ENCODE peak calls at places on chromosomes 3 and 15, in four cellular contexts. One of them, this sample, is unnamed.

GRCh38 chr3:162765524-162765923 is 1268.9 kb downstream of the OTOL1 start:
- DNase-seq in MM.1S: no peak
- DNase-seq in pancreas: no peak
- DNase-seq in cardiac muscle cell: no peak
- DNase-seq in this sample: no peak

GRCh38 chr15:27095809-27096580 is 125.0 kb downstream of the GABRG3 start:
- DNase-seq in MM.1S: no peak
- DNase-seq in pancreas: no peak
- DNase-seq in cardiac muscle cell: peak
- DNase-seq in this sample: no peak

GRCh38 chr3:184377882-184378445 is at the start of gene THPO:
- DNase-seq in MM.1S: no peak
- DNase-seq in pancreas: peak
- DNase-seq in cardiac muscle cell: no peak
- DNase-seq in this sample: no peak

GRCh38 chr3:30142946-30143345 is 463.5 kb upstream of the TGFBR2 start:
- DNase-seq in MM.1S: no peak
- DNase-seq in pancreas: no peak
- DNase-seq in cardiac muscle cell: peak
- DNase-seq in this sample: no peak

GRCh38 chr3:153426803-153427202 is 264.8 kb downstream of the RAP2B start:
- DNase-seq in MM.1S: no peak
- DNase-seq in pancreas: no peak
- DNase-seq in cardiac muscle cell: no peak
- DNase-seq in this sample: no peak

GRCh38 chr3:195551381-195551978 is 8.4 kb upstream of the PPP1R2 start:
- DNase-seq in MM.1S: no peak
- DNase-seq in pancreas: no peak
- DNase-seq in cardiac muscle cell: peak
- DNase-seq in this sample: no peak

GRCh38 chr3:72492240-72492639 is 356.0 kb downstream of the SHQ1 start:
- DNase-seq in MM.1S: no peak
- DNase-seq in pancreas: no peak
- DNase-seq in cardiac muscle cell: peak
- DNase-seq in this sample: no peak

GRCh38 chr3:56197259-56197965 is 270.9 kb downstream of the ERC2 start:
- DNase-seq in MM.1S: no peak
- DNase-seq in pancreas: no peak
- DNase-seq in cardiac muscle cell: peak
- DNase-seq in this sample: no peak

GRCh38 chr15:93703092-93703785 is 528.1 kb upstream of the MCTP2 start:
- DNase-seq in MM.1S: no peak
- DNase-seq in pancreas: no peak
- DNase-seq in cardiac muscle cell: no peak
- DNase-seq in this sample: no peak

GRCh38 chr15:78947506-78947905 is 2.7 kb upstream of the CTSH start:
- DNase-seq in MM.1S: no peak
- DNase-seq in pancreas: no peak
- DNase-seq in cardiac muscle cell: no peak
- DNase-seq in this sample: no peak

GRCh38 chr15:78949461-78949860 is 4.6 kb upstream of the CTSH start:
- DNase-seq in MM.1S: no peak
- DNase-seq in pancreas: no peak
- DNase-seq in cardiac muscle cell: no peak
- DNase-seq in this sample: no peak

GRCh38 chr15:78951841-78952238 is 7.0 kb upstream of the CTSH start:
- DNase-seq in MM.1S: no peak
- DNase-seq in pancreas: peak
- DNase-seq in cardiac muscle cell: peak
- DNase-seq in this sample: no peak

GRCh38 chr15:78950343-78950742 is 5.5 kb upstream of the CTSH start:
- DNase-seq in MM.1S: no peak
- DNase-seq in pancreas: no peak
- DNase-seq in cardiac muscle cell: no peak
- DNase-seq in this sample: no peak

DNA sequence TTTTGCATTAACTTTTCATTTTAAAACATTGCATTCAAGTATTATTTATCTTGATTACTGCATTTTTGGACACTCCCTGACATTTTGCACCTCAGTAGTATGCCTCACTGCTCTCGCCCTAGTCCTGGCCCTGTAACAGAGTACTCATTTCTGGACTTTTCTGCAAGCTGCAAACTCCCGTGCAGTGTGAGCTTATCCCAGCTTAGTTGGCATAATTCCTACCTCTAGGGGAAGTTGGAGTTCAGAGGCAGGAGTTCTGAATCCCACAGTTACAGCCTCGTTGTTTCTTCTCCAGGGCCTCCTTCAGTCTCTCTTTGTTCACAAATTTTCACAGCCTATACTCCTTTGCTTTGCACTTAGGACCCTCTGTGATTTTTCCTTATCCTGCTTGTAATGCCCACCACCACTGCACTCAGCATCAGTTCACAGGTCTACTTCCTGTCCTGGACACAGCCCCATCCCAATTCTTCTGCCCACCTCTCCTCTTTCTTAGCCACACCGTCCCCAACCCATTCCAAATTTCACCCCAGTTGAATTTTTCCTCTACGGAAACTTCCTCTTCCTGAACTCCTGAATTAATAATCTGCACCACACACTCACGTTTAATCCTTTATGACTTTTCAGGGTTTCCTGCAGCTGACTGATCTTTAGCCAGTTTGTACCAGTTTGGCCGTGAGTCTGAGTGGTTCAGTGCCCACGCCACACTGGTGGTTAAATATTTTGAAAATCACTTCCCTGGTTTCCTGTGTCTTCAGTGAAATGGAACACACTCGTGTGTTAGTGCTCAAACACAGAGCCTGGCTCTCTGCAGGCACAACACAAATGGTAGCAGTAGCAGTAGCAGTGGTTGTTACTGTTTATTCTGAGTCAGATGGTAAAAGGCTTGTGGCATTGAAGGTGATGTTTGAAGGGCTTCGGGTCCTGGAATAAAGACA is 6.3 kb upstream of the CTSH start:
- DNase-seq in MM.1S: no peak
- DNase-seq in pancreas: no peak
- DNase-seq in cardiac muscle cell: peak
- DNase-seq in this sample: no peak
- TF ChIP-seq CTCF in MM.1S: no peak
- TF ChIP-seq CTCF in pancreas: no peak
- TF ChIP-seq CTCF in cardiac muscle cell: peak
- TF ChIP-seq CTCF in this sample: no peak

GRCh38 chr3:10280571-10280970 is 12.2 kb downstream of the GHRL start:
- DNase-seq in MM.1S: no peak
- DNase-seq in pancreas: no peak
- DNase-seq in cardiac muscle cell: no peak
- DNase-seq in this sample: no peak

GRCh38 chr3:10281951-10282350 is 10.8 kb downstream of the GHRL start:
- DNase-seq in MM.1S: no peak
- DNase-seq in pancreas: no peak
- DNase-seq in cardiac muscle cell: peak
- DNase-seq in this sample: no peak

GRCh38 chr3:10279384-10280176 is 13.2 kb downstream of the GHRL start:
- DNase-seq in MM.1S: no peak
- DNase-seq in pancreas: no peak
- DNase-seq in cardiac muscle cell: no peak
- DNase-seq in this sample: no peak

GRCh38 chr3:10278501-10278900 is 14.2 kb downstream of the GHRL start:
- DNase-seq in MM.1S: no peak
- DNase-seq in pancreas: no peak
- DNase-seq in cardiac muscle cell: no peak
- DNase-seq in this sample: no peak

DNA sequence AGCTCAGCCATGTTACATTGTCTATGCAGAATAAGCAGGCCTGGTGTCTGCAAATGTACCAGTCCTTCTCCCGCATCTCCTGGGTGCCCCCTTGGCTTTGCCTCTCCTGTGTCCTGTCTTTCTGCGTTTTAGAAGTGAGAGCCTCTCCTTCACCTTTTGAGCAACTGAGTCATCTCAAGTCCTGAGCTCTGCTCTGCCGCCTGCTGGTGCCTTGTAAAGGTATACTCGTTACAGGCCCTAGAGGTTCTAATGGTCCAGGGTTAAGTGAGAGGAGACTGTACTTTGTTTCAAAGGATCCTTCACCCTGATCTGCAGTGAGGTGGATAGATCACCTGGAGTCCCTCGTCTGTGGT is 12.6 kb downstream of the GHRL start:
- DNase-seq in MM.1S: no peak
- DNase-seq in pancreas: no peak
- DNase-seq in cardiac muscle cell: no peak
- DNase-seq in this sample: no peak
- TF ChIP-seq CTCF in MM.1S: no peak
- TF ChIP-seq CTCF in pancreas: no peak
- TF ChIP-seq CTCF in cardiac muscle cell: peak
- TF ChIP-seq CTCF in this sample: no peak

DNA sequence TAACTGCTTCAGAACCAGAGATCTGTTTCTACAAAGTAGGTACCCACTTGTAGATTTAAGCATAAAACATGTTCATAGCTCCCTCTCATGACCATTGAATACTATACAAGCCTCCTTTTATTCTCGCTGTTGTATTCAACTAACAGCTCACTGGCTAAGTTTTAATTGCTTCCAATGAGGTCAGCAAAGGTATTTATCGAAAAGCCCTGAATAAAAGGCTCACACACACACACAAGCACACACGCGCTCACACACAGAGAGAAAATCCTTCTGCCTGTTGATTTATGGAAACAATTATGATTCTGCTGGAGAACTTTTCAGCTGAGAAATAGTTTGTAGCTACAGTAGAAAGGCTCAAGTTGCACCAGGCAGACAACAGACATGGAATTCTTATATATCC is at the start of gene FGF7:
- DNase-seq in MM.1S: no peak
- DNase-seq in pancreas: no peak
- DNase-seq in cardiac muscle cell: peak
- DNase-seq in this sample: no peak
- TF ChIP-seq CTCF in MM.1S: no peak
- TF ChIP-seq CTCF in pancreas: no peak
- TF ChIP-seq CTCF in cardiac muscle cell: peak
- TF ChIP-seq CTCF in this sample: no peak

GRCh38 chr3:156323466-156323865 is 203.1 kb downstream of the KCNAB1 start:
- DNase-seq in MM.1S: no peak
- DNase-seq in pancreas: no peak
- DNase-seq in cardiac muscle cell: peak
- DNase-seq in this sample: no peak
- TF ChIP-seq CTCF in MM.1S: no peak
- TF ChIP-seq CTCF in pancreas: no peak
- TF ChIP-seq CTCF in cardiac muscle cell: no peak
- TF ChIP-seq CTCF in this sample: no peak

DNA sequence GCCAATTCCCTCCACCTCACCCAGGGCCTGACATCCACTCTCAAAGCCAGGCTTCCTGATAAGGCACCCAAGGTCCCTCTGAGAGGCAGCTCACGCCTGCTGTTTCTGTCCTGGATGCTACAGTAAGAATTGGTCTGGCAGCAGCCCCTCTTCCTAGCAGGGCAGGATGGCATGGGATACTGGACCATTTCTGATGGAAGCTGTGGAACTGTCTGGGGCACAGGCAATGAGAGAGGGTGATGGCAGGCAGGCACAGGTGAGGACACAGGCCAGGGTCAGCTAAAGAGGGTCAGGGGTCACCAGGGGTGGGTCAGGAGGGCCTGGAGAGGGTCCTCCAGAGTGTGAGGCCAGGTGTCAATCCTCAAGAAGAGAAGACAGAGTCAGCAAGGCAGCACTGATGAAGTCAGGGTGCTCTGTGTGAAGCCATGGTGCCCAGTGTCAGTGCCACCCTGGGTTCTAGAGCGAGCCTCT is 41.9 kb upstream of the SLC41A3 start:
- DNase-seq in MM.1S: no peak
- DNase-seq in pancreas: peak
- DNase-seq in cardiac muscle cell: no peak
- DNase-seq in this sample: no peak
- TF ChIP-seq CTCF in MM.1S: no peak
- TF ChIP-seq CTCF in pancreas: no peak
- TF ChIP-seq CTCF in cardiac muscle cell: no peak
- TF ChIP-seq CTCF in this sample: no peak

GRCh38 chr3:47444103-47444502 is 31.6 kb downstream of the SCAP start:
- DNase-seq in MM.1S: no peak
- DNase-seq in pancreas: no peak
- DNase-seq in cardiac muscle cell: no peak
- DNase-seq in this sample: no peak
- TF ChIP-seq CTCF in MM.1S: no peak
- TF ChIP-seq CTCF in pancreas: no peak
- TF ChIP-seq CTCF in cardiac muscle cell: no peak
- TF ChIP-seq CTCF in this sample: no peak

GRCh38 chr3:81218023-81218422 is 543.4 kb downstream of the GBE1 start:
- DNase-seq in MM.1S: no peak
- DNase-seq in pancreas: no peak
- DNase-seq in cardiac muscle cell: peak
- DNase-seq in this sample: no peak
- TF ChIP-seq CTCF in MM.1S: peak
- TF ChIP-seq CTCF in pancreas: no peak
- TF ChIP-seq CTCF in cardiac muscle cell: peak
- TF ChIP-seq CTCF in this sample: no peak

GRCh38 chr3:188750625-188751024 is 421.1 kb upstream of the TPRG1 start:
- DNase-seq in MM.1S: no peak
- DNase-seq in pancreas: no peak
- DNase-seq in cardiac muscle cell: no peak
- DNase-seq in this sample: no peak

GRCh38 chr3:188747487-188747886 is 424.3 kb upstream of the TPRG1 start:
- DNase-seq in MM.1S: no peak
- DNase-seq in pancreas: no peak
- DNase-seq in cardiac muscle cell: no peak
- DNase-seq in this sample: no peak

GRCh38 chr3:188746291-188746783 is 425.4 kb upstream of the TPRG1 start:
- DNase-seq in MM.1S: no peak
- DNase-seq in pancreas: no peak
- DNase-seq in cardiac muscle cell: no peak
- DNase-seq in this sample: no peak

GRCh38 chr3:188749830-188750229 is 421.9 kb upstream of the TPRG1 start:
- DNase-seq in MM.1S: no peak
- DNase-seq in pancreas: no peak
- DNase-seq in cardiac muscle cell: no peak
- DNase-seq in this sample: no peak

GRCh38 chr3:188749010-188749617 is 422.7 kb upstream of the TPRG1 start:
- DNase-seq in MM.1S: peak
- DNase-seq in pancreas: peak
- DNase-seq in cardiac muscle cell: no peak
- DNase-seq in this sample: no peak
- TF ChIP-seq CTCF in MM.1S: peak
- TF ChIP-seq CTCF in pancreas: peak
- TF ChIP-seq CTCF in cardiac muscle cell: peak
- TF ChIP-seq CTCF in this sample: peak

This sample was measured in CD14-positive monocyte.